ENCODE peak calls at places on chromosomes 7 and 10, in five cellular contexts. I is body of pancreas, Z is Peyer's patch, M is IMR-90, K is testis. W is an unnamed sample.

GRCh38 chr10:48406204-48406603 is 99.7 kb downstream of the MAPK8 start:
- DNase-seq in I (no peak), Z (no peak), M (peak; percentile 71), K (no peak), W (no peak)

GRCh38 chr7:107090452-107090851 is 45.9 kb downstream of the PRKAR2B start:
- DNase-seq in I (no peak), Z (no peak), M (no peak), K (no peak), W (no peak)

GRCh38 chr10:56178210-56178609 is 182.8 kb downstream of the ZWINT start:
- DNase-seq in I (no peak), Z (no peak), M (no peak), K (no peak), W (no peak)

GRCh38 chr7:45086348-45087065 is 2.3 kb downstream of the NACAD start:
- DNase-seq in I (no peak), Z (no peak), M (no peak), K (no peak), W (peak; percentile 54)

GRCh38 chr7:93044147-93044810 is 73.5 kb downstream of the SAMD9 start:
- DNase-seq in I (no peak), Z (no peak), M (peak; percentile 74), K (no peak), W (no peak)

GRCh38 chr7:32034052-32034451 is 36.2 kb downstream of the PDE1C start:
- DNase-seq in I (peak; percentile 20), Z (no peak), M (no peak), K (no peak), W (no peak)

GRCh38 chr10:62492012-62492869 is 118.1 kb downstream of the ZNF365 start:
- DNase-seq in I (peak; percentile 7), Z (no peak), M (peak; percentile 25), K (no peak), W (no peak)

GRCh38 chr7:113521468-113521867 is 397.3 kb downstream of the PPP1R3A start:
- DNase-seq in I (no peak), Z (no peak), M (peak; percentile 8), K (no peak), W (no peak)

GRCh38 chr10:59177031-59177861 is 803 bp downstream of the PHYHIPL start:
- DNase-seq in I (peak; percentile 79), Z (peak; percentile 56), M (peak; percentile 79), K (peak; percentile 38), W (no peak)

GRCh38 chr7:139739863-139740597 is 37.8 kb downstream of the HIPK2 start:
- DNase-seq in I (peak; percentile 62), Z (peak; percentile 58), M (no peak), K (no peak), W (no peak)

GRCh38 chr7:116948934-116949333 is 4.4 kb upstream of the ST7 start:
- DNase-seq in I (peak; percentile 27), Z (no peak), M (no peak), K (no peak), W (no peak)

GRCh38 chr10:101894742-101895141 is 51.1 kb upstream of the KCNIP2 start:
- DNase-seq in I (no peak), Z (no peak), M (peak; percentile 12), K (no peak), W (no peak)

GRCh38 chr7:27128034-27128433 is 2.5 kb downstream of the HOXA4 start:
- DNase-seq in I (no peak), Z (no peak), M (peak; percentile 78), K (no peak), W (no peak)

GRCh38 chr7:6546852-6547251 is 4.4 kb downstream of the GRID2IP start:
- DNase-seq in I (no peak), Z (no peak), M (no peak), K (no peak), W (no peak)

GRCh38 chr10:86413046-86413728 is 46.6 kb upstream of the GRID1 start:
- DNase-seq in I (no peak), Z (no peak), M (peak; percentile 59), K (no peak), W (no peak)

GRCh38 chr10:74194545-74194944 is 43.5 kb downstream of the ADK start:
- DNase-seq in I (no peak), Z (no peak), M (peak; percentile 82), K (no peak), W (no peak)

GRCh38 chr10:86803156-86803555 is 46.7 kb downstream of the BMPR1A start:
- DNase-seq in I (no peak), Z (no peak), M (no peak), K (no peak), W (no peak)

GRCh38 chr10:69888882-69889584 is 87.3 kb downstream of the COL13A1 start:
- DNase-seq in I (no peak), Z (peak; percentile 62), M (no peak), K (no peak), W (no peak)

GRCh38 chr10:70660722-70661121 is 11.6 kb upstream of the ADAMTS14 start:
- DNase-seq in I (no peak), Z (no peak), M (no peak), K (no peak), W (peak; percentile 33)

GRCh38 chr7:74514131-74514591 is 60.5 kb downstream of the GTF2IRD1 start:
- DNase-seq in I (no peak), Z (no peak), M (no peak), K (no peak), W (peak; percentile 74)

GRCh38 chr10:100510533-100511308 is 8.9 kb downstream of the SEC31B start:
- DNase-seq in I (peak; percentile 49), Z (no peak), M (peak; percentile 27), K (no peak), W (no peak)

GRCh38 chr10:127915324-127915723 is 8.4 kb downstream of the PTPRE start:
- DNase-seq in I (no peak), Z (no peak), M (no peak), K (no peak), W (no peak)

GRCh38 chr10:132407846-132408278 is 10.9 kb downstream of the PWWP2B start:
- DNase-seq in I (peak; percentile 96), Z (peak; percentile 83), M (peak; percentile 29), K (peak; percentile 92), W (peak; percentile 87)
- TF ChIP-seq POLR2A in I (peak; percentile 83), Z (peak; percentile 69), M (no peak), K (no peak), W (no peak)

GRCh38 chr10:11142809-11143208 is 125.1 kb downstream of the CELF2 start:
- DNase-seq in I (no peak), Z (no peak), M (no peak), K (no peak), W (no peak)
- H3K4me3 ChIP-seq in I (no peak overlapping the region), Z (no peak overlapping the region), M (no peak overlapping the region), K (no peak overlapping the region), W (no peak overlapping the region)

GRCh38 chr10:92696606-92697383 is 7.0 kb downstream of the HHEX start:
- DNase-seq in I (no peak), Z (no peak), M (no peak), K (no peak), W (no peak)

GRCh38 chr10:92699193-92699517 is 9.4 kb downstream of the HHEX start:
- DNase-seq in I (no peak), Z (no peak), M (no peak), K (no peak), W (no peak)

GRCh38 chr10:92702301-92702916 is 12.7 kb downstream of the HHEX start:
- DNase-seq in I (no peak), Z (no peak), M (no peak), K (no peak), W (no peak)

GRCh38 chr10:92697663-92698511 is 8.1 kb downstream of the HHEX start:
- DNase-seq in I (no peak), Z (no peak), M (peak; percentile 32), K (no peak), W (no peak)

GRCh38 chr10:92699518-92700272 is 9.9 kb downstream of the HHEX start:
- DNase-seq in I (no peak), Z (peak; percentile 72), M (peak; percentile 42), K (peak; percentile 36), W (no peak)
- TF ChIP-seq POLR2A in I (no peak), Z (no peak), M (no peak), K (no peak), W (no peak)

DNA sequence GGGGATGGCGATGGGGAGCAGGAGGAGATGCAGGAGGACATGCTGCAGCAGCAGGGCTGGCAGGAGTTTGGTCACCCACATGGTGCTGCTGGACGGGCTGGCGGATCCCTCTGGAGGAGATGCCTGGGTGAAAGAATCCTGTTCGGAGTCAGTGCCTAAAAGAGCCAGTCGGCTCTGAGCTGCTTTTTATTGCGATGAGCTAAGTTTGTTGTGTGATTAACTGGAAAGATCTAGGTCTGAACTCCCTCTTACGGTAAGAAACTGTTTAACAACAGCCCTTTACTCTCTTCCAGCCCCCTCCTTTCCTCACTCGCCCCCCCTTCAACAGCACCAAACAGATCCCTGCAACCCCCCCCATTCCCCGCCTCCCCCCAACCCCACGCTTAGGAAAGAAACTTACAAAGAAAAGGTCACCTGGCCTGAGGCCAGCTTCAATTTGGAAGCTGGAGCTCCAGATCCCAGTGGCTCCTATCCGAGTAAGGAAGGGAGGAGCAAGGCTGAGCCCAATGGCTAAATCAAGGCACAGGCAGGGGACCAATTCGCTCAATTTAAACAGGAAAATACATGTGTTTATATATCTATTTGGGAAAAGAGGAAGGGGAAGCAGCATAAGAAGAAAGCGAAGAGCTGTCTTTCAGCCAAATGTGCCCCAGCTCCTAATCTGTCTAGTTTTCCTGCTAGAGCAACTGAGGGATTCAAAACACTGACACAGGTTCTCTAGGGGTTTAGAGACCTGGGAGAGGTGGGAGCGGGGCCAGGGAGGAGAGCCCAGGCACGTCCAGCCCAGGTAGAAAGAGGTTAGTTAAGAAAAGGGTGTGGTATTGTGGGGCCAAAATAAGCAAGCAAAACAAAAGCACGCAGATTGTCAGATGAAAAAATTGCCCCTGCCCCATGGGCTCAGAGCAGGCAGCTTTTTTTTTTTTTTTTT is at the start of gene HGF:
- DNase-seq in I (peak; percentile 47), Z (peak; percentile 58), M (peak; percentile 87), K (peak; percentile 71), W (peak; percentile 83)
- H3K4me3 ChIP-seq in I (no peak within 1 kb of the TSS), Z (peak within 1 kb of the TSS; percentile 35), M (peak within 1 kb of the TSS; percentile 53), K (peak within 1 kb of the TSS; percentile 47), W (peak within 1 kb of the TSS; percentile 44)

DNA sequence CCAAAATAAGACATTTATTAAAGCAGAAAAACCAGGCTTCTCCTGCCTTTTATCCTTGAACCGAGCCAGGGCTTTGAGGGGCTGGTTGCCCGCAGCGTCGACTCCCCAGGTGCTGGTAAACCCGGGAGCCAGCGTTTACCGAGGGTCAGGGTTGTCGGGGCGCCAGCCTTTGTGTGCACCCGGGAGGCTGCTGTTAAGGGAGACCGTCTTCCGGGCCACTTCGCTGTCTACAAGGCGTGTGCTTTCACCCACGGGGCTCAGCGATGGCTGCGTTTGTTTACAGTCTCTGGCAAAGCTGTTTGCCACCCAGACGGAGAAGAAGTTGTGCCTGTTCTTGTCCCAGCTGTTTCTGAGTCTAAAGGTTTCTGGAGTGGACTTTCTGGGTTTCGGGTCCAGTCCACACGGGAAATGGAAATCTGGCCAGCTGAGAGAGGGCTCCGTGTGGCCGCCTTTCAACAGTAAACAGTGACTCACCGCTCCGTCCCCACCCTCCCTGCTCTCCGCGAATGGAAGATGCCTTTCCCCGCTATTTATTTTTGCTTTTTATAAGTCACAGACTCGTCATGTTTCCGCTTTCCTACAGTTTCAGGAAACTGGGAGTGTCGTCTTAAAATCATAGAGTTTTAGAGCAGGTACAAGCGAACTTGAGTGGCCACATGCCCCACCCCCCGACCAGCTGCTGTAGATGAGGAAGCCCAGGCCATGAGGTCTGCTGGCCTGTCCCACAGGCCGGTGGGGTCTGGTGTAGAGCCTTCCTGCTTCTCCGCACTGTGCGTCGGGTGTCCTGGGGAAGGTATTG is 2.2 kb downstream of the MAFK start:
- DNase-seq in I (peak; percentile 94), Z (peak; percentile 92), M (peak; percentile 96), K (peak; percentile 78), W (peak; percentile 93)
- TF ChIP-seq POLR2A in I (peak; percentile 93), Z (peak; percentile 87), M (peak; percentile 96), K (no peak), W (peak; percentile 29)